ENCODE peak calls at places on chromosome 10, in six cellular contexts. One of them, this sample, is unnamed.

GRCh38 chr10:124138195-124138882 is 44.9 kb upstream of the CHST15 start:
- DNase-seq in left lung: peak
- DNase-seq in fibroblast of pulmonary artery: no peak
- DNase-seq in fibroblast of lung: peak
- DNase-seq in dorsolateral prefrontal cortex: no peak
- DNase-seq in astrocyte of the spinal cord: peak
- DNase-seq in this sample: no peak

GRCh38 chr10:79392020-79392398 is 44.7 kb downstream of the PPIF start:
- DNase-seq in left lung: peak
- DNase-seq in fibroblast of pulmonary artery: no peak
- DNase-seq in fibroblast of lung: no peak
- DNase-seq in dorsolateral prefrontal cortex: peak
- DNase-seq in astrocyte of the spinal cord: no peak
- DNase-seq in this sample: no peak

GRCh38 chr10:69045441-69046300 is 42.2 kb upstream of the SRGN start:
- DNase-seq in left lung: no peak
- DNase-seq in fibroblast of pulmonary artery: peak
- DNase-seq in fibroblast of lung: peak
- DNase-seq in dorsolateral prefrontal cortex: no peak
- DNase-seq in astrocyte of the spinal cord: no peak
- DNase-seq in this sample: peak

GRCh38 chr10:86795353-86795752 is 38.9 kb downstream of the BMPR1A start:
- DNase-seq in left lung: no peak
- DNase-seq in fibroblast of pulmonary artery: peak
- DNase-seq in fibroblast of lung: peak
- DNase-seq in dorsolateral prefrontal cortex: no peak
- DNase-seq in astrocyte of the spinal cord: peak
- DNase-seq in this sample: peak

GRCh38 chr10:53690556-53691240 is 918.1 kb upstream of the MBL2 start:
- DNase-seq in left lung: no peak
- DNase-seq in fibroblast of pulmonary artery: no peak
- DNase-seq in fibroblast of lung: no peak
- DNase-seq in dorsolateral prefrontal cortex: no peak
- DNase-seq in astrocyte of the spinal cord: no peak
- DNase-seq in this sample: peak

GRCh38 chr10:12638103-12638502 is 288.8 kb downstream of the CAMK1D start:
- DNase-seq in left lung: no peak
- DNase-seq in fibroblast of pulmonary artery: no peak
- DNase-seq in fibroblast of lung: peak
- DNase-seq in dorsolateral prefrontal cortex: no peak
- DNase-seq in astrocyte of the spinal cord: peak
- DNase-seq in this sample: no peak

GRCh38 chr10:26621889-26622681 is 75.4 kb upstream of the PDSS1 start:
- DNase-seq in left lung: peak
- DNase-seq in fibroblast of pulmonary artery: peak
- DNase-seq in fibroblast of lung: peak
- DNase-seq in dorsolateral prefrontal cortex: no peak
- DNase-seq in astrocyte of the spinal cord: no peak
- DNase-seq in this sample: peak

GRCh38 chr10:73894245-73894971 is 16.5 kb upstream of the PLAU start:
- DNase-seq in left lung: no peak
- DNase-seq in fibroblast of pulmonary artery: peak
- DNase-seq in fibroblast of lung: peak
- DNase-seq in dorsolateral prefrontal cortex: no peak
- DNase-seq in astrocyte of the spinal cord: peak
- DNase-seq in this sample: peak

GRCh38 chr10:59805043-59805442 is 51.8 kb upstream of the MRLN start:
- DNase-seq in left lung: no peak
- DNase-seq in fibroblast of pulmonary artery: peak
- DNase-seq in fibroblast of lung: no peak
- DNase-seq in dorsolateral prefrontal cortex: no peak
- DNase-seq in astrocyte of the spinal cord: no peak
- DNase-seq in this sample: peak

GRCh38 chr10:131199646-131200045 is 111.9 kb downstream of the TCERG1L start:
- DNase-seq in left lung: peak
- DNase-seq in fibroblast of pulmonary artery: no peak
- DNase-seq in fibroblast of lung: no peak
- DNase-seq in dorsolateral prefrontal cortex: no peak
- DNase-seq in astrocyte of the spinal cord: no peak
- DNase-seq in this sample: no peak

GRCh38 chr10:13331641-13332040 is 16.5 kb downstream of the SEPHS1 start:
- DNase-seq in left lung: no peak
- DNase-seq in fibroblast of pulmonary artery: no peak
- DNase-seq in fibroblast of lung: peak
- DNase-seq in dorsolateral prefrontal cortex: no peak
- DNase-seq in astrocyte of the spinal cord: no peak
- DNase-seq in this sample: peak

GRCh38 chr10:127908106-127908957 is 1.4 kb downstream of the PTPRE start:
- DNase-seq in left lung: no peak
- DNase-seq in fibroblast of pulmonary artery: peak
- DNase-seq in fibroblast of lung: peak
- DNase-seq in dorsolateral prefrontal cortex: no peak
- DNase-seq in astrocyte of the spinal cord: peak
- DNase-seq in this sample: peak

GRCh38 chr10:132607491-132607890 is 69.9 kb downstream of the INPP5A start:
- DNase-seq in left lung: no peak
- DNase-seq in fibroblast of pulmonary artery: no peak
- DNase-seq in fibroblast of lung: no peak
- DNase-seq in dorsolateral prefrontal cortex: no peak
- DNase-seq in astrocyte of the spinal cord: no peak
- DNase-seq in this sample: no peak

GRCh38 chr10:61975107-61975932 is 73.8 kb downstream of the ARID5B start:
- DNase-seq in left lung: no peak
- DNase-seq in fibroblast of pulmonary artery: peak
- DNase-seq in fibroblast of lung: peak
- DNase-seq in dorsolateral prefrontal cortex: no peak
- DNase-seq in astrocyte of the spinal cord: peak
- DNase-seq in this sample: peak

GRCh38 chr10:131730771-131731497 is 169.9 kb upstream of the PPP2R2D start:
- DNase-seq in left lung: no peak
- DNase-seq in fibroblast of pulmonary artery: no peak
- DNase-seq in fibroblast of lung: no peak
- DNase-seq in dorsolateral prefrontal cortex: peak
- DNase-seq in astrocyte of the spinal cord: no peak
- DNase-seq in this sample: no peak

GRCh38 chr10:74997163-74997562 is 114.3 kb upstream of the SAMD8 start:
- DNase-seq in left lung: no peak
- DNase-seq in fibroblast of pulmonary artery: no peak
- DNase-seq in fibroblast of lung: no peak
- DNase-seq in dorsolateral prefrontal cortex: no peak
- DNase-seq in astrocyte of the spinal cord: no peak
- DNase-seq in this sample: no peak

GRCh38 chr10:25875555-25876165 is 58.4 kb upstream of the MYO3A start:
- DNase-seq in left lung: peak
- DNase-seq in fibroblast of pulmonary artery: peak
- DNase-seq in fibroblast of lung: peak
- DNase-seq in dorsolateral prefrontal cortex: peak
- DNase-seq in astrocyte of the spinal cord: peak
- DNase-seq in this sample: peak

GRCh38 chr10:100186253-100186780 is 488 bp upstream of the ERLIN1 start:
- DNase-seq in left lung: peak
- DNase-seq in fibroblast of pulmonary artery: peak
- DNase-seq in fibroblast of lung: peak
- DNase-seq in dorsolateral prefrontal cortex: no peak
- DNase-seq in astrocyte of the spinal cord: no peak
- DNase-seq in this sample: peak

GRCh38 chr10:62748386-62748785 is 56.1 kb upstream of the ADO start:
- DNase-seq in left lung: no peak
- DNase-seq in fibroblast of pulmonary artery: no peak
- DNase-seq in fibroblast of lung: no peak
- DNase-seq in dorsolateral prefrontal cortex: no peak
- DNase-seq in astrocyte of the spinal cord: no peak
- DNase-seq in this sample: no peak

GRCh38 chr10:89373916-89374711 is 3.7 kb upstream of the IFIT1B start:
- DNase-seq in left lung: peak
- DNase-seq in fibroblast of pulmonary artery: peak
- DNase-seq in fibroblast of lung: peak
- DNase-seq in dorsolateral prefrontal cortex: peak
- DNase-seq in astrocyte of the spinal cord: peak
- DNase-seq in this sample: peak

GRCh38 chr10:12846718-12847117 is 154.8 kb downstream of the CCDC3 start:
- DNase-seq in left lung: no peak
- DNase-seq in fibroblast of pulmonary artery: peak
- DNase-seq in fibroblast of lung: peak
- DNase-seq in dorsolateral prefrontal cortex: no peak
- DNase-seq in astrocyte of the spinal cord: no peak
- DNase-seq in this sample: no peak

GRCh38 chr10:79376751-79377556 is 29.7 kb downstream of the PPIF start:
- DNase-seq in left lung: no peak
- DNase-seq in fibroblast of pulmonary artery: no peak
- DNase-seq in fibroblast of lung: no peak
- DNase-seq in dorsolateral prefrontal cortex: no peak
- DNase-seq in astrocyte of the spinal cord: no peak
- DNase-seq in this sample: no peak

GRCh38 chr10:115056186-115056585 is 37.0 kb upstream of the ATRNL1 start:
- DNase-seq in left lung: no peak
- DNase-seq in fibroblast of pulmonary artery: no peak
- DNase-seq in fibroblast of lung: no peak
- DNase-seq in dorsolateral prefrontal cortex: no peak
- DNase-seq in astrocyte of the spinal cord: no peak
- DNase-seq in this sample: no peak

GRCh38 chr10:102024799-102025198 is 31.2 kb downstream of the ARMH3 start:
- DNase-seq in left lung: no peak
- DNase-seq in fibroblast of pulmonary artery: no peak
- DNase-seq in fibroblast of lung: no peak
- DNase-seq in dorsolateral prefrontal cortex: no peak
- DNase-seq in astrocyte of the spinal cord: no peak
- DNase-seq in this sample: no peak

GRCh38 chr10:92241158-92241500 is 49.7 kb downstream of the CPEB3 start:
- DNase-seq in left lung: no peak
- DNase-seq in fibroblast of pulmonary artery: no peak
- DNase-seq in fibroblast of lung: no peak
- DNase-seq in dorsolateral prefrontal cortex: no peak
- DNase-seq in astrocyte of the spinal cord: no peak
- DNase-seq in this sample: peak

GRCh38 chr10:92241501-92241900 is 49.4 kb downstream of the CPEB3 start:
- DNase-seq in left lung: no peak
- DNase-seq in fibroblast of pulmonary artery: no peak
- DNase-seq in fibroblast of lung: no peak
- DNase-seq in dorsolateral prefrontal cortex: no peak
- DNase-seq in astrocyte of the spinal cord: no peak
- DNase-seq in this sample: no peak

GRCh38 chr10:92242380-92242779 is 48.5 kb downstream of the CPEB3 start:
- DNase-seq in left lung: no peak
- DNase-seq in fibroblast of pulmonary artery: no peak
- DNase-seq in fibroblast of lung: no peak
- DNase-seq in dorsolateral prefrontal cortex: no peak
- DNase-seq in astrocyte of the spinal cord: no peak
- DNase-seq in this sample: no peak

GRCh38 chr10:92244796-92245195 is 46.1 kb downstream of the CPEB3 start:
- DNase-seq in left lung: no peak
- DNase-seq in fibroblast of pulmonary artery: no peak
- DNase-seq in fibroblast of lung: no peak
- DNase-seq in dorsolateral prefrontal cortex: no peak
- DNase-seq in astrocyte of the spinal cord: no peak
- DNase-seq in this sample: peak

GRCh38 chr10:92242910-92243671 is 47.8 kb downstream of the CPEB3 start:
- DNase-seq in left lung: peak
- DNase-seq in fibroblast of pulmonary artery: peak
- DNase-seq in fibroblast of lung: peak
- DNase-seq in dorsolateral prefrontal cortex: peak
- DNase-seq in astrocyte of the spinal cord: peak
- DNase-seq in this sample: peak
- H3K4me3 ChIP-seq in left lung: peak
- H3K4me3 ChIP-seq in fibroblast of pulmonary artery: peak
- H3K4me3 ChIP-seq in fibroblast of lung: no peak
- H3K4me3 ChIP-seq in dorsolateral prefrontal cortex: peak
- H3K4me3 ChIP-seq in astrocyte of the spinal cord: peak
- H3K4me3 ChIP-seq in this sample: peak

GRCh38 chr10:22325948-22326702 is 5.2 kb downstream of the BMI1 start:
- DNase-seq in left lung: no peak
- DNase-seq in fibroblast of pulmonary artery: no peak
- DNase-seq in fibroblast of lung: no peak
- DNase-seq in dorsolateral prefrontal cortex: no peak
- DNase-seq in astrocyte of the spinal cord: no peak
- DNase-seq in this sample: no peak
- TF ChIP-seq CTCF in left lung: no peak
- TF ChIP-seq CTCF in fibroblast of pulmonary artery: peak
- TF ChIP-seq CTCF in fibroblast of lung: no peak
- TF ChIP-seq CTCF in dorsolateral prefrontal cortex: peak
- TF ChIP-seq CTCF in astrocyte of the spinal cord: no peak
- TF ChIP-seq CTCF in this sample: no peak

DNA sequence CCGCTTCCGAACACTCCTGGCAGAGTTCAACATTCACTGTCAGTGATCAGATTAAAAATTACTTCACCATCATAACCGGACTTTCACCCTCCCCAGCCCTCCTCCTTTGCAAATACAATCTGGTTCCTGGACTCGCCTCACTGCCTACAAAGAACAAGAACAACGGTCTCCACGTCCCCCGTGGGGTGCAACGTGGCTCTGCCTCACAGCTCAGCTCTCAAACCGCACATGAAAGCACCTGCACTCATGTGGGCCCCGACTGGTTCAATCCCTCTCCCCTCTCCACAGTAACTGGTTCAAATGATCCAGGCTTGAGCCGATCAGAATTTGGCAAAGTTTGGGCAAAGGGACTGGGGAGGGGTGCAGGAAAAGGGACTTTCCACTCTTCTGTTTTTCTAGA is 21.0 kb downstream of the ASB13 start:
- DNase-seq in left lung: no peak
- DNase-seq in fibroblast of pulmonary artery: no peak
- DNase-seq in fibroblast of lung: no peak
- DNase-seq in dorsolateral prefrontal cortex: no peak
- DNase-seq in astrocyte of the spinal cord: no peak
- DNase-seq in this sample: no peak
- H3K4me3 ChIP-seq in left lung: no peak
- H3K4me3 ChIP-seq in fibroblast of pulmonary artery: no peak
- H3K4me3 ChIP-seq in fibroblast of lung: no peak
- H3K4me3 ChIP-seq in dorsolateral prefrontal cortex: no peak
- H3K4me3 ChIP-seq in astrocyte of the spinal cord: no peak
- H3K4me3 ChIP-seq in this sample: no peak

GRCh38 chr10:129766611-129767550 is 197.2 kb downstream of the EBF3 start:
- DNase-seq in left lung: peak
- DNase-seq in fibroblast of pulmonary artery: no peak
- DNase-seq in fibroblast of lung: no peak
- DNase-seq in dorsolateral prefrontal cortex: no peak
- DNase-seq in astrocyte of the spinal cord: no peak
- DNase-seq in this sample: no peak
- TF ChIP-seq CTCF in left lung: no peak
- TF ChIP-seq CTCF in fibroblast of pulmonary artery: no peak
- TF ChIP-seq CTCF in fibroblast of lung: no peak
- TF ChIP-seq CTCF in dorsolateral prefrontal cortex: no peak
- TF ChIP-seq CTCF in astrocyte of the spinal cord: no peak
- TF ChIP-seq CTCF in this sample: no peak